ENCODE peak calls at places on chromosome 12, in five cellular contexts. One of them, this sample, is unnamed.

GRCh38 chr12:64104376-64104775 is 117.7 kb downstream of the KICS2 start:
- DNase-seq in H9: no peak
- DNase-seq in neuronal stem cell: no peak
- DNase-seq in H1: no peak
- DNase-seq in mesendoderm: no peak
- DNase-seq in this sample: no peak

GRCh38 chr12:132078190-132078589 is 65.9 kb downstream of the DDX51 start:
- DNase-seq in H9: no peak
- DNase-seq in neuronal stem cell: no peak
- DNase-seq in H1: no peak
- DNase-seq in mesendoderm: no peak
- DNase-seq in this sample: peak; percentile 91

GRCh38 chr12:22083167-22083566 is 37.1 kb downstream of the CMAS start:
- DNase-seq in H9: no peak
- DNase-seq in neuronal stem cell: no peak
- DNase-seq in H1: no peak
- DNase-seq in mesendoderm: no peak
- DNase-seq in this sample: peak; percentile 35

GRCh38 chr12:55743131-55743921 is 404 bp downstream of the GDF11 start:
- DNase-seq in H9: peak; percentile 81
- DNase-seq in neuronal stem cell: peak; percentile 75
- DNase-seq in H1: peak; percentile 64
- DNase-seq in mesendoderm: peak; percentile 92
- DNase-seq in this sample: peak; percentile 68

GRCh38 chr12:132596016-132596415 is 14.4 kb downstream of the LRCOL1 start:
- DNase-seq in H9: no peak
- DNase-seq in neuronal stem cell: no peak
- DNase-seq in H1: no peak
- DNase-seq in mesendoderm: peak; percentile 80
- DNase-seq in this sample: peak; percentile 55

GRCh38 chr12:131229426-131230339 is 276.0 kb downstream of the ADGRD1 start:
- DNase-seq in H9: peak; percentile 87
- DNase-seq in neuronal stem cell: no peak
- DNase-seq in H1: peak; percentile 63
- DNase-seq in mesendoderm: peak; percentile 97
- DNase-seq in this sample: no peak

GRCh38 chr12:56158926-56159461 is 835 bp downstream of the MYL6 start:
- DNase-seq in H9: peak; percentile 86
- DNase-seq in neuronal stem cell: peak; percentile 46
- DNase-seq in H1: peak; percentile 66
- DNase-seq in mesendoderm: peak; percentile 89
- DNase-seq in this sample: peak; percentile 58

GRCh38 chr12:49982246-49983229 is 9.8 kb downstream of the AQP6 start:
- DNase-seq in H9: no peak
- DNase-seq in neuronal stem cell: no peak
- DNase-seq in H1: no peak
- DNase-seq in mesendoderm: no peak
- DNase-seq in this sample: peak; percentile 46

GRCh38 chr12:32448581-32448980 is 49.2 kb downstream of the FGD4 start:
- DNase-seq in H9: no peak
- DNase-seq in neuronal stem cell: no peak
- DNase-seq in H1: no peak
- DNase-seq in mesendoderm: peak; percentile 45
- DNase-seq in this sample: peak; percentile 51

GRCh38 chr12:120489018-120489417 is 6.9 kb upstream of the DYNLL1 start:
- DNase-seq in H9: no peak
- DNase-seq in neuronal stem cell: no peak
- DNase-seq in H1: no peak
- DNase-seq in mesendoderm: no peak
- DNase-seq in this sample: peak; percentile 49

GRCh38 chr12:17928708-17929366 is 161.2 kb downstream of the RERGL start:
- DNase-seq in H9: no peak
- DNase-seq in neuronal stem cell: no peak
- DNase-seq in H1: no peak
- DNase-seq in mesendoderm: peak; percentile 83
- DNase-seq in this sample: peak; percentile 13

GRCh38 chr12:2845280-2845679 is 10.4 kb upstream of the NRIP2 start:
- DNase-seq in H9: no peak
- DNase-seq in neuronal stem cell: no peak
- DNase-seq in H1: no peak
- DNase-seq in mesendoderm: peak; percentile 67
- DNase-seq in this sample: peak; percentile 85

GRCh38 chr12:69509308-69509736 is 39.1 kb downstream of the FRS2 start:
- DNase-seq in H9: no peak
- DNase-seq in neuronal stem cell: no peak
- DNase-seq in H1: no peak
- DNase-seq in mesendoderm: peak; percentile 39
- DNase-seq in this sample: peak; percentile 46

GRCh38 chr12:132601171-132601883 is 9.1 kb downstream of the LRCOL1 start:
- DNase-seq in H9: no peak
- DNase-seq in neuronal stem cell: no peak
- DNase-seq in H1: no peak
- DNase-seq in mesendoderm: no peak
- DNase-seq in this sample: no peak

GRCh38 chr12:80659512-80660094 is 47.8 kb upstream of the MYF6 start:
- DNase-seq in H9: no peak
- DNase-seq in neuronal stem cell: no peak
- DNase-seq in H1: no peak
- DNase-seq in mesendoderm: no peak
- DNase-seq in this sample: peak; percentile 20

GRCh38 chr12:123142948-123143752 is 7.7 kb downstream of the PITPNM2 start:
- DNase-seq in H9: peak; percentile 60
- DNase-seq in neuronal stem cell: no peak
- DNase-seq in H1: no peak
- DNase-seq in mesendoderm: no peak
- DNase-seq in this sample: no peak
- H4K8ac ChIP-seq in H9: no peak overlapping the region
- H4K8ac ChIP-seq in neuronal stem cell: no peak overlapping the region
- H4K8ac ChIP-seq in H1: no peak overlapping the region
- H4K8ac ChIP-seq in mesendoderm: no peak overlapping the region
- H4K8ac ChIP-seq in this sample: no peak overlapping the region

DNA sequence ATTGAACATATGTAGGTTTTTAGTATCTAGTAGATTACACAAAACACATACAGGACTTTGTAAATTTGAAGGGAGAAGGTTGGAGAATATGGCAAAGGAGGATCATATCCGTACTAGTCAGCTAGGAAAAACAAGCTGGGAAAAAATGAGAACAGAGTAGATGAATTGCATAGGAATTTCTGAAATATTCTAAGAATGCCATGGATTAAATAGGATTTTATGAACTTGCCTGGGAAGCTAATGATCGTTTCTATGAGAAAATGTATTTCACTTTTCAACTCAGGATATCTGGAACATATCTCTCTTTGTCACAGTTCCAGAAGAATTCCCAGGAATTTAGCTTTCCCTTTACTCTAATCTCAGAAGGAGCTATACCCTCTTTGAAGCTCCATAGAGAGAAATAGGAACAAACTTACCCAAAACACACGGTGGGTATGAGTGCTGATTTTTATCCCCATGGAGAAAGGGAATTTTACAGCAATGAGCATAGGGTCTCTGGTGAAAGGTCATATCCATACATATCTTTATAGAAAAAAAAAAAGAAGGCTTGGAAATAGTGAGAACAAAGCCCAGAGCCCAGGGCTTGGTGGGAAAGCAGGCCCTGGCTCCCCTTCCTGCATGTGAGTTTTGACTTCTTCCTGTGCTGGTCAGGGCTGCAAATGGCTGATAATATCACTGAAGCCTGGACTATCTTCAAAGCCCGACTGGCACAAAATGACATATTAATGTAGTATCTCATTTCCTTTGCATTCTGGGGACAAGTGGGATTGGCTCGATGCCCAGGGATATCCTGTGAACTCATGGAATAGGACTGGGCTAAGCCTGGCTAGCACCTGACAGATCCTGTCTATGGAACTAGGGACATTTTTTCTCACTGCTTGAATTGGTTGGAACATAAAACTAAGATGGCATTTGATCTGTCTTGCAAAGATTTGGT is 136.3 kb downstream of the AEBP2 start:
- DNase-seq in H9: no peak
- DNase-seq in neuronal stem cell: no peak
- DNase-seq in H1: no peak
- DNase-seq in mesendoderm: peak; percentile 9
- DNase-seq in this sample: peak; percentile 74
- H4K8ac ChIP-seq in H9: no peak overlapping the region
- H4K8ac ChIP-seq in neuronal stem cell: no peak overlapping the region
- H4K8ac ChIP-seq in H1: no peak overlapping the region
- H4K8ac ChIP-seq in mesendoderm: no peak overlapping the region
- H4K8ac ChIP-seq in this sample: peak overlapping the region; percentile 86

GRCh38 chr12:4271433-4272013 is 2.0 kb upstream of the CCND2 start:
- DNase-seq in H9: no peak
- DNase-seq in neuronal stem cell: no peak
- DNase-seq in H1: peak; percentile 76
- DNase-seq in mesendoderm: no peak
- DNase-seq in this sample: no peak
- H4K8ac ChIP-seq in H9: no peak overlapping the region
- H4K8ac ChIP-seq in neuronal stem cell: no peak overlapping the region
- H4K8ac ChIP-seq in H1: peak overlapping the region; percentile 62
- H4K8ac ChIP-seq in mesendoderm: no peak overlapping the region
- H4K8ac ChIP-seq in this sample: no peak overlapping the region

DNA sequence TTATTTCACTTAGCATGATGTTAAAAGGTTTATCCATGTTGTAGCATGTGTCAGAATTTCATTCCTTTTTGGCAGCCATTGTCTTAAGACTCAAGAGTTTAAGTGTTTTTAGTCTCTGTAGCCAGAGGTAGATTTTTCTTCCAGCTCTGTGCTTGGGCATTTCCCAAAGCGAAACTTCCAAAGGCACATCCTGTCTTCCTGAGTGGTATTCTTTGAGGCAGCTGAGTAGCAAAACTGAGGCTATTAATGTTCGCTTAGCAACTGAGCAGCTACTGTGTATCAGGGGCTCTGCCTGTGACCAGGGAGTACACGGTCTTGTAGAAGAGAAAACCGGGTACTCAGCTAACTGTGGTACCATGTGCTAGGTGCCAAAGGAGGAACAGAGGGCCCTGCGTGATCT is 51.9 kb downstream of the ETV6 start:
- DNase-seq in H9: no peak
- DNase-seq in neuronal stem cell: no peak
- DNase-seq in H1: no peak
- DNase-seq in mesendoderm: no peak
- DNase-seq in this sample: no peak
- H4K8ac ChIP-seq in H9: no peak overlapping the region
- H4K8ac ChIP-seq in neuronal stem cell: no peak overlapping the region
- H4K8ac ChIP-seq in H1: no peak overlapping the region
- H4K8ac ChIP-seq in mesendoderm: no peak overlapping the region
- H4K8ac ChIP-seq in this sample: no peak overlapping the region

DNA sequence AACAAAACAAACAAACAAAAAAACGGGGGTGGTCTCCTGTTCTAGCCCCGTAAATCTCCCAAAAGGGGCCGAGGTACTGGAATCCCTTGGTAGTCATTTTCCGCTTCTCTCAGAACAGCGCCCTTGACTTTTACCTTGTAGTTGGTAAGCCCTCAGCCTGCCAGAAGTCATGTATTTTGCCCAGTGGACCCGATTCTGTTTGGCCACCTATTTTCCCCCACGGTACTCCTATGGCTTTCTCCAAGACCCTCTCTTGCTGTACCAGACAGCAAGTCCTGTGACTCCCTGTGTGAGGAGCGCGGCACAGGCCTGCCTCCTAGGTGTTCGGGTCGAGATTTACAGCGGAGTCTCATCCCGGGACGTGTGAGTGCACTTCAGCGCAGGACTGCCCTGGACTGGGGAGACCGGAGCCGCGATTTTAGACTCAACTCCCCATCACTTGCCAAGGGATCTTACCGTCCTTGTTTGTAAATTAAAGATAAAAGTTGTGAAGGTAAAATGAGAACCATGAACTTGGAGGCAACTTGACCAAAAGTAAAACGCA is 1.1 kb upstream of the MBD6 start:
- DNase-seq in H9: peak; percentile 82
- DNase-seq in neuronal stem cell: peak; percentile 57
- DNase-seq in H1: peak; percentile 62
- DNase-seq in mesendoderm: peak; percentile 85
- DNase-seq in this sample: peak; percentile 61
- H4K8ac ChIP-seq in H9: no peak overlapping the region
- H4K8ac ChIP-seq in neuronal stem cell: no peak overlapping the region
- H4K8ac ChIP-seq in H1: no peak overlapping the region
- H4K8ac ChIP-seq in mesendoderm: no peak overlapping the region
- H4K8ac ChIP-seq in this sample: peak overlapping the region; percentile 69

DNA sequence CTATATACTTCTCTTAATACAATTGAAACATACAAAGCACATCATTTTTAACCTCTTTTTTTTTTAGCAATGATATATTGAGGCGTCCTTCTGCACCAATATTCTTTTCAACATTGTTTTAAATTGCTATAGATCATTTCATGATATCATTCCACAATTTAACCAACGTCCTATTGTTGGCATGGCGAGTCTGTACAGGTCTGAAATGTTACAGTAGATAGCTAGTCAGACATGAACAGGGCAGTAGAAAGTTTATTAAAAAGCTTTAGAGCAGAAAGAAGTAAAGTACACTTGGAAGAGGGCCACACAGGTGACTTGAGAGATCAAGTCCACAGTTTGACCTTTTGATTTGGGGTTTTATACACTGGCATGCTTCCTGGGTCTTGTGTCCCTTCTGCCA is 279.0 kb downstream of the PAWR start:
- DNase-seq in H9: no peak
- DNase-seq in neuronal stem cell: no peak
- DNase-seq in H1: no peak
- DNase-seq in mesendoderm: no peak
- DNase-seq in this sample: no peak
- H4K8ac ChIP-seq in H9: no peak overlapping the region
- H4K8ac ChIP-seq in neuronal stem cell: no peak overlapping the region
- H4K8ac ChIP-seq in H1: no peak overlapping the region
- H4K8ac ChIP-seq in mesendoderm: no peak overlapping the region
- H4K8ac ChIP-seq in this sample: no peak overlapping the region

GRCh38 chr12:9868951-9869306 is 225 bp downstream of the CLEC2B start:
- DNase-seq in H9: no peak
- DNase-seq in neuronal stem cell: no peak
- DNase-seq in H1: no peak
- DNase-seq in mesendoderm: no peak
- DNase-seq in this sample: no peak
- H4K8ac ChIP-seq in H9: no peak overlapping the region
- H4K8ac ChIP-seq in neuronal stem cell: no peak overlapping the region
- H4K8ac ChIP-seq in H1: no peak overlapping the region
- H4K8ac ChIP-seq in mesendoderm: no peak overlapping the region
- H4K8ac ChIP-seq in this sample: no peak overlapping the region

DNA sequence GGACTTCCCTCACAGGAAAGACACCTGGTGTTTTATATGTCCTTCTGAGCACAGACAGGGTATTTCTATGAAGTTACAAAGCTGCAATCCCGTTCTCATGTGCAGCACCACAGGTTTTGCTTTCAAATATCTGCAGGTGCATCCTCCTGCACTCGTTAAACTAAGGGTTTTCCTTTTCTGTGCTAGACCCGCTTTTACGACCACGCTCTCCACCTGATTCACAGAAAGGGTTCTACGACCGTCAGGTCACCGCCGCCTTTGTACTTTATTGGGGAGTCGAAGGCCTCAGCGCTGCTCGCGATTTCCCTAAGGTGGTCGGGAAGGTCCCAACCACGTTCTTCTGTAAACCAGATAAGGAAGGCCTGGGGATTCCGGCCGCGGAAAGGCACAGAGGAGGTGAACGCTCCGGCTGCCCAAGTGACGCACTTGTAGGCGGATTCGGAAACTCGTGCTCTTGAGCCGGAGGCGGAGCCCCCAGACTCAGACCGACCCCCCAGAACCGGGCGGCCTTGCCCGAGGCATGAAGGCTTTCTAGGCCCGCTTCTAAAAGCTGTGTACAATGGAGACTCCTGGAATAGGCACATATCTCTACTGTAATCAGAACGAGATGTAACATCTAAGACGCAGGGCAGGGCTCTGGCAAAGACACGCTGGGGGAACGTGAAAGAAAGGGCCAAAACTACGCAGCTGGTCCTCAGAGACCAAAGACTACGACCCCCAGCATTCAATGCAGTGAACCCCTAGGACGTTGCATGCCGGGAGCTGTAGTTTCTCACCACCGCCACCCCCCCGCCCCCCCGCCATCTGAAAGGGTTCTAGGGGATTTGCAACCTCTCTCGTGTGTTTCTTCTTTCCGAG is 930 bp upstream of the HSP90B1 start:
- DNase-seq in H9: peak; percentile 94
- DNase-seq in neuronal stem cell: no peak
- DNase-seq in H1: peak; percentile 85
- DNase-seq in mesendoderm: peak; percentile 96
- DNase-seq in this sample: peak; percentile 92
- H4K8ac ChIP-seq in H9: no peak overlapping the region
- H4K8ac ChIP-seq in neuronal stem cell: no peak overlapping the region
- H4K8ac ChIP-seq in H1: peak overlapping the region; percentile 86
- H4K8ac ChIP-seq in mesendoderm: no peak overlapping the region
- H4K8ac ChIP-seq in this sample: peak overlapping the region; percentile 99

This sample was measured in IMR-90.